ENCODE peak calls at places on chromosomes 2 and 18, in seven cellular contexts. J, Z, D, G, I, E and O are unnamed samples.

GRCh38 chr18:43587538-43588153 is 310.4 kb upstream of the SYT4 start:
- DNase-seq in Z (peak), G (no peak), J (no peak), I (peak), E (no peak), D (peak), O (no peak)

GRCh38 chr18:48100712-48101165 is 170.3 kb upstream of the SMAD2 start:
- DNase-seq in Z (peak), D (no peak), I (peak), G (no peak), J (no peak), E (no peak), O (peak)

GRCh38 chr2:57443985-57444501 is 602.6 kb upstream of the VRK2 start:
- DNase-seq in D (no peak), G (no peak), E (no peak), Z (no peak), I (no peak), J (no peak), O (no peak)

GRCh38 chr2:43074052-43074451 is 152.4 kb downstream of the ZFP36L2 start:
- DNase-seq in D (no peak), G (no peak), I (no peak), Z (no peak), E (no peak), J (no peak), O (no peak)

GRCh38 chr18:37778417-37779165 is 213.0 kb upstream of the CELF4 start:
- DNase-seq in G (peak), E (peak), I (peak), D (no peak), J (peak), Z (peak), O (peak)

GRCh38 chr18:79687806-79688205 is 8.2 kb downstream of the CTDP1 start:
- DNase-seq in J (no peak), G (no peak), Z (no peak), D (peak), I (no peak), E (no peak), O (no peak)

GRCh38 chr18:37299471-37300304 is 265.9 kb downstream of the CELF4 start:
- DNase-seq in J (peak), Z (peak), G (peak), E (peak), I (peak), D (peak), O (no peak)

GRCh38 chr2:219171231-219171651 is 1.4 kb upstream of the SLC23A3 start:
- DNase-seq in Z (peak), I (peak), E (no peak), G (no peak), J (peak), D (peak), O (peak)

GRCh38 chr2:174587607-174588006 is 10.0 kb downstream of the WIPF1 start:
- DNase-seq in I (no peak), Z (no peak), G (no peak), E (no peak), D (no peak), J (no peak), O (no peak)

GRCh38 chr2:223647258-223647952 is 45.2 kb upstream of the SCG2 start:
- DNase-seq in D (peak), J (no peak), I (no peak), E (no peak), G (no peak), Z (no peak), O (no peak)

GRCh38 chr18:78892201-78892600 is 87.4 kb upstream of the SALL3 start:
- DNase-seq in I (no peak), G (no peak), D (no peak), Z (no peak), J (no peak), E (no peak), O (no peak)

GRCh38 chr2:172196768-172197322 is 94.1 kb upstream of the DLX2 start:
- DNase-seq in Z (no peak), D (peak), J (no peak), I (no peak), G (peak), E (no peak), O (no peak)

GRCh38 chr2:88606371-88607030 is 20.8 kb downstream of the EIF2AK3 start:
- DNase-seq in J (no peak), D (no peak), E (no peak), I (no peak), Z (no peak), G (no peak), O (no peak)

GRCh38 chr2:209525834-209526281 is 102.0 kb downstream of the MAP2 start:
- DNase-seq in D (peak), J (no peak), Z (no peak), E (no peak), I (no peak), G (no peak), O (no peak)

GRCh38 chr2:25614711-25615110 is 58.7 kb downstream of the DTNB start:
- DNase-seq in G (no peak), Z (no peak), E (no peak), I (no peak), J (no peak), D (no peak), O (no peak)

GRCh38 chr2:177588671-177589070 is 196.1 kb downstream of the AGPS start:
- DNase-seq in G (no peak), J (no peak), Z (no peak), I (no peak), D (no peak), E (no peak), O (no peak)

GRCh38 chr2:13193900-13194299 is 477.2 kb downstream of the TRIB2 start:
- DNase-seq in E (no peak), G (no peak), Z (peak), I (peak), D (peak), J (no peak), O (peak)

GRCh38 chr2:238970553-238971081 is 122.7 kb downstream of the TWIST2 start:
- DNase-seq in E (no peak), D (peak), Z (no peak), G (peak), I (peak), J (peak), O (peak)

GRCh38 chr2:197599285-197599965 is 76.0 kb downstream of the RFTN2 start:
- DNase-seq in J (no peak), I (peak), Z (no peak), E (no peak), D (peak), G (no peak), O (no peak)

GRCh38 chr2:95278051-95278471 is 3.8 kb downstream of the PROM2 start:
- DNase-seq in I (no peak), Z (no peak), G (no peak), J (peak), D (peak), E (peak), O (no peak)

GRCh38 chr2:178910005-178910404 is 102.8 kb upstream of the TTN start:
- DNase-seq in J (no peak), Z (no peak), G (no peak), E (no peak), D (no peak), I (no peak), O (no peak)
- H3K27ac ChIP-seq in J (peak), Z (peak), G (no peak), E (no peak), D (no peak), I (no peak), O (peak)

DNA sequence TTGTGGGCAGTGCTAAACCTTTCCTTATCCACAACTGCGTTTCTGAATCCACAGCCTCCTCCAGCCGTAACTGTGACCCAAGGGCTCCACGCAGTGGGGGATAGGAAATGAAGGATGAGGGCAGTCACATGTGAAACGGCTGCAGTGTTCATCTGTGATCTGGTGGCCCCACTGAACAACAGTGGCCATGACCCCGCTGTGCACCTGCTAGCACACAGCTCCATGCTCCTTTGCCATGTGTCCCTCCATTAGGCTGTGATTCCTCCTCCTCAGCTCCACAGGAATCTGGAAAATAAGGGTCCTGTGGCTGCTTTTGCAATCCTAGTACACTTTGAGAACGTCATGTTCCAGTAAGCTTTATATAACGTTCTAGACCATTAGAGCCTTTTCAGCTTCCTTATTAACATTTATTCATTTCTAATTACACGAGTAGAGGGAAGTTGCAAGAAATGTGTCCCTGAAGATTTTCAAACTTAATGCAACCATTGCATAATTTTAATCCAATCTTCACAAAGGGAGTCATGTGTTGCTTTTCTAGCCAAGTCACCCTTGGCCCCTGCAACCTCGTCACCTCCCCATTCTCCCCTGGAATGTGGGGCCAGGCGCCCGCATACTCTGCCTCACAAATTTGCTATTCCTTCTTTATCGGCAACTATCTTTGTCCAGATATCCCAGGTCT is 7.1 kb upstream of the NAPG start:
- DNase-seq in Z (peak), D (peak), E (no peak), G (peak), J (peak), I (no peak), O (peak)
- TF ChIP-seq CTCF in Z (peak), D (peak), E (no peak), G (no peak), J (peak), I (peak), O (peak)

DNA sequence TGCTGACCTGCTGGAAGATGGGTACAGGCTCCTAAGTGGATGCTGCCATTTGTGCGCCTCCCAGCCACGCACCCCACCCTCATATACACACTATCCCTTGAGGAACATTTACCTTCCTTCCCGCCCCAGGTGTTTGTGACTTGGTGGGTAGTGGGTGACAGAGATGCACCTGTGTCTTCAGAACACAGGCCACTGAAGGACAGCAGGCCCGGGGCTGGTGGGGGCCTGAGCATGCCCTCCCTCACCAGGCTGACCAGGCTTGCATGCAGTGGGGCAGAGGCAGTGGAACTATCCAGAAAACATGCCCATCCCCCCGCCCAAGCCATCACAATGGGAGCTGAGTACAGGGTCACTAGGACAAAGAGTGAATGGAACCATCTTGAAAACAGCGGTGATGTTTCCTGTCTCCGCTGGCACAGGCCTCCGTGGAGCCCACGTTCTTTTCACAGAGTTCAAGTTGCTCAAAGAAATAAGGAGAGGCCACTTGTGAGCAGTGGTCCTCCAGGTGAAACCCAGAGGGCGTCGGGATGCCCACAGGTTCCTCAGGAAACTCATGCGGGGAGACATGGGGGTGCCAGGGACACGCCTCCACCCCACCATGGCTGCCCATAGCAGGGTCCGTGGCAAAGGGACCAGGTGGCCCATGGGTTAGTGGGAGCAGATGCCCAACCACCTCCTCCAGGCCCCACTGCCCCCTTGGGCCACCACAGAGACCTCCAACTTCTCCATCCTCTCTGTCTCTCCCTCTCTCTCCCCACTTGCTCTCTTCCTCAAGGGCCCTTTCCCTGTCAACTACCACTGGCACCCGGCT is 90.9 kb downstream of the MALT1 start:
- DNase-seq in Z (no peak), I (no peak), J (no peak), E (no peak), G (no peak), D (no peak), O (no peak)
- H3K27ac ChIP-seq in Z (no peak), I (no peak), J (peak), E (no peak), G (no peak), D (no peak), O (no peak)

GRCh38 chr2:178676046-178676445 is 131.2 kb downstream of the TTN start:
- DNase-seq in J (no peak), G (no peak), I (no peak), E (no peak), D (no peak), Z (no peak), O (no peak)

GRCh38 chr2:178679891-178680290 is 127.3 kb downstream of the TTN start:
- DNase-seq in E (no peak), J (no peak), G (no peak), D (no peak), Z (no peak), I (no peak), O (no peak)

GRCh38 chr2:178677599-178677998 is 129.6 kb downstream of the TTN start:
- DNase-seq in I (no peak), D (no peak), Z (no peak), G (no peak), E (no peak), J (no peak), O (no peak)

DNA sequence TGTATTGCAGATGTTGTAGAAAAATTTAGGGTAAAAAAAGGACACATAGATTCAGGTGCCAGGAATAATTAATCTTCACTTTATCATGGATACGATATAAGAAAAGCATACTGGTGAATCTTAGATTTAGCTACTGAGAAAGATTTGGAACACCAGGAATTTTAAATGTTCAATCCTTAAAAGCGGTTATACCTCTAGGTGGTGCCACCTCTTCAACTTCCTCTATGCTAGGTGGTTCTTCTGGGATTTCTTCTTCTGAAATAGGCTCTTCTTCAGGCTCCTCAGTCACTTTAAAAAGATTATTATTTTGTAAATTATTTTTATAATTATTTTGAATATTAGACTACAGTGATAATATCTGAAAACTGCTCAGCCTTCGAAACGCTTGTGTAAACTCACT is 133.1 kb downstream of the TTN start:
- DNase-seq in D (no peak), E (no peak), J (no peak), Z (peak), I (peak), G (no peak), O (no peak)
- TF ChIP-seq CTCF in D (no peak), E (no peak), J (peak), Z (no peak), I (peak), G (no peak), O (no peak)

GRCh38 chr2:31383471-31384153 is 30.9 kb downstream of the XDH start:
- DNase-seq in I (no peak), Z (no peak), G (no peak), E (no peak), J (no peak), D (peak), O (no peak)
- H3K27ac ChIP-seq in I (no peak), Z (no peak), G (no peak), E (no peak), J (no peak), D (peak), O (no peak)

GRCh38 chr18:57052173-57052572 is 94.7 kb upstream of the BOD1L2 start:
- DNase-seq in E (no peak), J (no peak), G (no peak), D (no peak), Z (no peak), I (peak), O (no peak)
- TF ChIP-seq CTCF in E (no peak), J (no peak), G (no peak), D (no peak), Z (no peak), I (peak), O (peak)

DNA sequence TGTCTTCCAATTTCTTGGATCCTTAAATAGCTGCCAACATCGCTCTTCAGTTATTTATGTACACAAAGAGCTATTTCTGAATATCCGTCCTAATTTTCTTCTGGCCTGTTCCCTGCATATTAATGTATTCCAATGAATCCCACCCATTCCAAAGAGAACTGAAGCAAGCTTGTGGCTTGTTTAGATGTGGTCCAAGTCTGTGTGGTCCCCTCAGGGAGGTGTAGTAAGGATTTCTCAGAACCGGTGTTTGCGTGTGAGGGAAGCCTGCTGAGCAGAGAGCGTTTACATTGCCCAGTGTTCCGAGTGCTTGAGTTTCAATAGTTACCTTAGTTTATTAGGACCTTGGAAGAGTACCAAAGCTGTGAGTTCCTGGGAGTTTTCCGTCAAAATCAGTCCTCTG is 25.1 kb upstream of the IL1R1 start:
- DNase-seq in J (no peak), Z (no peak), G (no peak), I (no peak), D (peak), E (no peak), O (no peak)
- H3K27ac ChIP-seq in J (no peak), Z (no peak), G (no peak), I (no peak), D (peak), E (no peak), O (no peak)

GRCh38 chr18:45690975-45691815 is 32.8 kb upstream of the SLC14A1 start:
- DNase-seq in G (peak), E (peak), I (peak), D (peak), J (peak), Z (peak), O (peak)
- TF ChIP-seq CTCF in G (peak), E (peak), I (peak), D (peak), J (peak), Z (peak), O (peak)

GRCh38 chr2:45743531-45744391 is 92.3 kb downstream of the PRKCE start:
- DNase-seq in G (no peak), D (peak), Z (no peak), E (no peak), J (peak), I (no peak), O (no peak)
- H3K27ac ChIP-seq in G (peak), D (no peak), Z (no peak), E (no peak), J (peak), I (no peak), O (no peak)

GRCh38 chr2:231245253-231246094 is 47.0 kb downstream of the ARMC9 start:
- DNase-seq in I (no peak), G (peak), Z (no peak), J (no peak), D (no peak), E (no peak), O (no peak)
- TF ChIP-seq CTCF in I (peak), G (no peak), Z (peak), J (no peak), D (no peak), E (no peak), O (peak)